ENCODE peak calls at places on chromosomes 5 and 9, in seven cellular contexts. E, Q, K, B, I, O and G are unnamed samples.

GRCh38 chr5:138722518-138722917 is 30.7 kb upstream of the CTNNA1 start:
- DNase-seq in E (no peak), Q (no peak), K (no peak), B (peak; percentile 45), I (peak; percentile 6), O (no peak), G (no peak)

GRCh38 chr9:37908283-37908682 is 4.4 kb upstream of the SLC25A51 start:
- DNase-seq in E (no peak), Q (no peak), K (no peak), B (no peak), I (no peak), O (no peak), G (no peak)

GRCh38 chr5:97929383-97929782 is 746.3 kb upstream of the RIOK2 start:
- DNase-seq in E (peak; percentile 44), Q (peak; percentile 8), K (no peak), B (no peak), I (no peak), O (no peak), G (peak; percentile 11)

GRCh38 chr5:28807230-28807629 is 1768.8 kb upstream of the CDH9 start:
- DNase-seq in E (no peak), Q (no peak), K (no peak), B (no peak), I (no peak), O (no peak), G (no peak)

GRCh38 chr5:107248065-107248695 is 422.6 kb downstream of the EFNA5 start:
- DNase-seq in E (peak; percentile 73), Q (no peak), K (peak; percentile 59), B (peak; percentile 75), I (peak; percentile 85), O (peak; percentile 32), G (peak; percentile 15)

GRCh38 chr5:31751620-31752019 is 112.7 kb downstream of the PDZD2 start:
- DNase-seq in E (no peak), Q (no peak), K (no peak), B (no peak), I (no peak), O (no peak), G (no peak)

GRCh38 chr9:120713257-120714087 is 798 bp downstream of the MEGF9 start:
- DNase-seq in E (no peak), Q (no peak), K (no peak), B (peak; percentile 23), I (peak; percentile 28), O (peak; percentile 32), G (no peak)

GRCh38 chr9:28212979-28213378 is 639.7 kb upstream of the C9orf72 start:
- DNase-seq in E (peak; percentile 50), Q (peak; percentile 7), K (no peak), B (no peak), I (no peak), O (no peak), G (peak; percentile 43)

GRCh38 chr5:141826674-141827073 is 51.5 kb downstream of the PCDH1 start:
- DNase-seq in E (no peak), Q (no peak), K (no peak), B (no peak), I (no peak), O (peak; percentile 63), G (no peak)

GRCh38 chr5:171363846-171364245 is 23.8 kb upstream of the NPM1 start:
- DNase-seq in E (no peak), Q (no peak), K (no peak), B (no peak), I (no peak), O (no peak), G (no peak)

GRCh38 chr9:137759649-137760321 is 117.8 kb upstream of the CACNA1B start:
- DNase-seq in E (no peak), Q (no peak), K (no peak), B (no peak), I (no peak), O (no peak), G (no peak)

GRCh38 chr9:121567142-121568100 is 67.8 kb upstream of the GGTA1 start:
- DNase-seq in E (no peak), Q (no peak), K (no peak), B (peak; percentile 48), I (no peak), O (no peak), G (no peak)

GRCh38 chr9:77807295-77807694 is 159.2 kb upstream of the GNA14 start:
- DNase-seq in E (peak; percentile 99), Q (peak; percentile 67), K (no peak), B (no peak), I (no peak), O (no peak), G (peak; percentile 98)

GRCh38 chr5:149680810-149681221 is 49.3 kb upstream of the PPARGC1B start:
- DNase-seq in E (no peak), Q (no peak), K (peak; percentile 34), B (no peak), I (no peak), O (peak; percentile 70), G (no peak)

GRCh38 chr5:132220476-132220875 is 7.2 kb downstream of the P4HA2 start:
- DNase-seq in E (no peak), Q (no peak), K (no peak), B (no peak), I (no peak), O (no peak), G (peak; percentile 40)

GRCh38 chr9:126348911-126349550 is 22.4 kb downstream of the MVB12B start:
- DNase-seq in E (no peak), Q (no peak), K (no peak), B (no peak), I (peak; percentile 83), O (no peak), G (no peak)

GRCh38 chr5:16855475-16855874 is 80.6 kb downstream of the MYO10 start:
- DNase-seq in E (peak; percentile 74), Q (no peak), K (no peak), B (peak; percentile 83), I (peak; percentile 16), O (peak; percentile 32), G (peak; percentile 76)

GRCh38 chr9:114097613-114098020 is 1.5 kb downstream of the KIF12 start:
- DNase-seq in E (peak; percentile 37), Q (no peak), K (no peak), B (no peak), I (peak; percentile 72), O (no peak), G (no peak)

GRCh38 chr9:36731068-36731467 is 158.4 kb downstream of the MELK start:
- DNase-seq in E (no peak), Q (no peak), K (no peak), B (no peak), I (no peak), O (no peak), G (no peak)

GRCh38 chr5:125700380-125700856 is 722.8 kb upstream of the GRAMD2B start:
- DNase-seq in E (no peak), Q (no peak), K (no peak), B (no peak), I (peak; percentile 42), O (no peak), G (peak; percentile 3)

GRCh38 chr5:130109152-130109551 is 204.9 kb downstream of the CHSY3 start:
- DNase-seq in E (peak; percentile 68), Q (no peak), K (no peak), B (no peak), I (no peak), O (no peak), G (peak; percentile 44)

GRCh38 chr5:127041571-127041970 is 11.2 kb upstream of the MARCHF3 start:
- DNase-seq in E (peak; percentile 66), Q (no peak), K (no peak), B (no peak), I (no peak), O (no peak), G (no peak)

GRCh38 chr9:5428794-5429528 is 8.8 kb downstream of the PLGRKT start:
- DNase-seq in E (no peak), Q (no peak), K (no peak), B (no peak), I (no peak), O (no peak), G (no peak)

GRCh38 chr9:5428172-5428571 is 9.6 kb downstream of the PLGRKT start:
- DNase-seq in E (no peak), Q (no peak), K (no peak), B (no peak), I (no peak), O (no peak), G (no peak)

GRCh38 chr9:5427005-5427404 is 10.7 kb downstream of the PLGRKT start:
- DNase-seq in E (no peak), Q (no peak), K (no peak), B (no peak), I (no peak), O (no peak), G (no peak)

GRCh38 chr9:5429873-5430564 is 7.7 kb downstream of the PLGRKT start:
- DNase-seq in E (no peak), Q (no peak), K (no peak), B (no peak), I (no peak), O (no peak), G (no peak)

DNA sequence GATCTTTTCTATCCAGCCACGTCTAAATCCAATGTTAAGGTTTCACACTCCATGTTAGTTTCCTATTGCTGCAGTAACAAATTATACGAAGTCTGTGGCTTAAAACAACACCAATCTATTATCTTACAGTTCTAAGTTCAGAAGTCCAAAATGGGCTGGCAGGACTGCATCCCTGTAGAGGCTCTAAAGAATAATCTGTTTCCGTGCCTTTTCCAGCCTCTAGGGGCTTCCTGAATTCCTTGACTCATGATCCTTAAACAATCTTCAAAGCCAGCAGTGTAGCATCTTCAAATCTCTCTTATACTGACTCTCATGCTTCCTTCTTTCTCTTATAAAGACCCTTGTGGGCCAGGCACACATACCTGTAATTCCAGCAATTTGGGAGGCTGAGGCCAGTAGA is 6.8 kb downstream of the PLGRKT start:
- DNase-seq in E (no peak), Q (no peak), K (no peak), B (no peak), I (no peak), O (no peak), G (no peak)
- TF ChIP-seq CTCF in E (peak; percentile 4), Q (peak; percentile 23), K (no peak), B (no peak), I (no peak), O (no peak), G (no peak)

GRCh38 chr5:400282-401215 is 42.4 kb upstream of the EXOC3 start:
- DNase-seq in E (peak; percentile 29), Q (no peak), K (no peak), B (no peak), I (no peak), O (no peak), G (peak; percentile 99)
- H3K4me3 ChIP-seq in E (peak overlapping the region; percentile 30), Q (peak overlapping the region; percentile 31), K (no peak overlapping the region), B (no peak overlapping the region), I (no peak overlapping the region), O (peak overlapping the region; percentile 47), G (peak overlapping the region; percentile 47)

DNA sequence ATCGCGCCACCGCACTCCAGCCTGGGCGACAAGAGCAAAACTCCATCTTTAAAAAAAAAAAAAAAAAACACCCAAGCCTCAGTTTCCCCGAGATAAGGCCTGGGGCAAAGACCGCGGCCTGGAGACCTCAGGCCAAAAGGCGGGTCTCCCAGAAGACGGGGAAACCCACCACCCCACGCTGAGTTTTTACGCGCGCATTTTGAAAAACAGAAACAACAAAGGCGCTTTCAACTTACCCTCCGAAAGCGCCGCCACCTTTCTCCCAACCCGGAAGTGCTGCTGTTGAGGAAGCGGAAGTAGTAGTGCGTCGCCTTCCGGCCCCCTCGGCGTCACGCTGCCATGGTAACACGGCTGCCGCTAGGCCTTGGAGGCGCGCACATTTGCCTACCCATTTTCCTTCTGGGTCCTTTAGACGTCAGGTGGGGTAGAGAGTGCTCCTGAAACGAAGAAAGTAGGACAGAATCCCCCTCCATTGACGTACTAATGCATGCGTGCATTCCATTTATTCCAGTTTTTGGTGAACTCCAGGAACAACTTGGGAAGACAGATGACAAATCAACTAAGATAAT is at the start of gene TTF1:
- DNase-seq in E (peak; percentile 92), Q (peak; percentile 63), K (peak; percentile 79), B (peak; percentile 94), I (peak; percentile 93), O (peak; percentile 94), G (peak; percentile 88)
- TF ChIP-seq CTCF in E (no peak), Q (no peak), K (no peak), B (no peak), I (no peak), O (no peak), G (no peak)

GRCh38 chr9:76654051-76654461 is 110.2 kb upstream of the PCA3 start:
- DNase-seq in E (peak; percentile 63), Q (no peak), K (no peak), B (no peak), I (no peak), O (no peak), G (peak; percentile 88)
- H3K4me3 ChIP-seq in E (no peak overlapping the region), Q (no peak overlapping the region), K (no peak overlapping the region), B (no peak overlapping the region), I (no peak overlapping the region), O (no peak overlapping the region), G (no peak overlapping the region)